ENCODE peak calls at places on chromosomes 3 and 15, in seven cellular contexts. N is HL-60; F is stimulated activated CD4-positive, alpha-beta T cell treated with anti-CD3 and anti-CD28 coated beads, Interleukin-2, amount 100 ng/mL, for 48 hours; G is cardiac fibroblast; W is NCI-H1105 treated with DMSO at 0.1 percent for 48 hours; E is activated gamma-delta T cell treated with Interleukin-2 at 50 U/mL for 16 hours; S is stimulated activated naive CD4-positive, alpha-beta T cell. C is an unnamed sample.

GRCh38 chr15:55789066-55789660 is 46.2 kb upstream of the PRTG start:
- DNase-seq in G (no peak), E (peak; percentile 20), N (no peak), F (peak; percentile 70), W (no peak), S (no peak), C (no peak)

GRCh38 chr3:177071496-177072156 is 125.7 kb downstream of the TBL1XR1 start:
- DNase-seq in E (no peak), W (no peak), G (no peak), N (no peak), S (no peak), F (no peak), C (no peak)

GRCh38 chr3:28651159-28651558 is 302.5 kb upstream of the AZI2 start:
- DNase-seq in N (no peak), S (no peak), G (peak; percentile 21), E (no peak), F (no peak), W (no peak), C (no peak)

GRCh38 chr3:105970283-105970682 is 101.5 kb upstream of the CBLB start:
- DNase-seq in N (peak; percentile 77), E (no peak), F (no peak), G (peak; percentile 96), S (no peak), W (peak; percentile 9), C (no peak)

GRCh38 chr3:16239082-16239770 is 25.5 kb downstream of the DPH3 start:
- DNase-seq in N (no peak), W (no peak), G (peak; percentile 41), E (no peak), S (no peak), F (no peak), C (no peak)

GRCh38 chr3:169390310-169390731 is 273.2 kb downstream of the MECOM start:
- DNase-seq in E (no peak), N (no peak), S (no peak), G (peak; percentile 67), W (peak; percentile 40), F (no peak), C (no peak)

GRCh38 chr3:176939022-176939817 is 258.1 kb downstream of the TBL1XR1 start:
- DNase-seq in E (peak; percentile 15), F (peak; percentile 33), S (peak; percentile 5), W (peak; percentile 94), N (peak; percentile 54), G (peak; percentile 90), C (peak; percentile 11)

GRCh38 chr3:87691109-87691508 is 367.7 kb downstream of the CGGBP1 start:
- DNase-seq in G (no peak), F (no peak), E (no peak), S (no peak), W (no peak), N (no peak), C (no peak)

GRCh38 chr15:65916664-65917406 is 47.5 kb downstream of the RAB11A start:
- DNase-seq in E (no peak), W (peak; percentile 42), F (peak; percentile 13), S (no peak), N (no peak), G (peak; percentile 75), C (peak; percentile 54)

GRCh38 chr15:47431501-47431900 is 285.8 kb upstream of the SEMA6D start:
- DNase-seq in W (no peak), G (peak; percentile 50), S (no peak), E (no peak), F (no peak), N (no peak), C (no peak)

GRCh38 chr15:85974348-85974705 is 105.3 kb upstream of the AGBL1 start:
- DNase-seq in S (no peak), F (no peak), N (no peak), W (no peak), G (no peak), E (no peak), C (no peak)

GRCh38 chr3:189204467-189204866 is 32.7 kb downstream of the TPRG1 start:
- DNase-seq in F (no peak), N (no peak), G (no peak), W (no peak), E (no peak), S (no peak), C (no peak)